ENCODE peak calls at places on chromosomes 2 and 18, in eight cellular contexts. A, K, L, P, E, S, F and V are unnamed samples.

GRCh38 chr2:231866450-231866849 is 59.7 kb downstream of the NPPC start:
- DNase-seq in E (no peak), P (no peak), L (peak; percentile 28), S (no peak), F (no peak), K (no peak), A (no peak), V (no peak)

GRCh38 chr2:205699554-205700289 is 17.4 kb downstream of the NRP2 start:
- DNase-seq in L (peak; percentile 26), F (no peak), P (no peak), E (no peak), S (no peak), K (no peak), A (no peak), V (no peak)

GRCh38 chr18:76886112-76886511 is 63.8 kb downstream of the ZNF236 start:
- DNase-seq in S (no peak), A (no peak), K (no peak), F (no peak), L (no peak), P (no peak), E (no peak), V (no peak)

GRCh38 chr2:11406492-11407381 is 59.2 kb downstream of the E2F6 start:
- DNase-seq in K (peak; percentile 83), P (peak; percentile 46), A (peak; percentile 68), E (peak; percentile 78), L (no peak), S (peak; percentile 75), F (peak; percentile 76), V (peak; percentile 84)

GRCh38 chr2:100889286-100889685 is 69.3 kb downstream of the NPAS2 start:
- DNase-seq in L (no peak), S (no peak), K (no peak), E (no peak), A (no peak), P (no peak), F (no peak), V (no peak)

GRCh38 chr18:34911081-34911480 is 130.1 kb upstream of the MAPRE2 start:
- DNase-seq in K (no peak), A (no peak), F (no peak), P (no peak), L (no peak), S (no peak), E (no peak), V (peak; percentile 32)

GRCh38 chr2:143110759-143111428 is 18.3 kb upstream of the ARHGAP15 start:
- DNase-seq in P (peak; percentile 38), S (peak; percentile 73), L (peak; percentile 71), E (peak; percentile 43), K (peak; percentile 78), A (no peak), F (no peak), V (peak; percentile 78)

GRCh38 chr18:58161659-58162058 is 117.6 kb downstream of the NEDD4L start:
- DNase-seq in P (peak; percentile 37), E (no peak), S (no peak), K (peak; percentile 36), F (peak; percentile 18), L (no peak), A (no peak), V (peak; percentile 50)

GRCh38 chr2:181680055-181680936 is at the start of gene NEUROD1:
- DNase-seq in P (peak; percentile 91), S (no peak), K (no peak), L (no peak), E (no peak), F (no peak), A (no peak), V (no peak)

GRCh38 chr2:235640900-235641299 is 147.1 kb downstream of the AGAP1 start:
- DNase-seq in E (no peak), K (no peak), A (no peak), S (no peak), L (no peak), P (no peak), F (no peak), V (no peak)
- H3K4me3 ChIP-seq in E (no peak overlapping the region), K (no peak overlapping the region), A (peak overlapping the region; percentile 6), S (no peak overlapping the region), L (no peak overlapping the region), P (no peak overlapping the region), F (no peak overlapping the region), V (no peak overlapping the region)

DNA sequence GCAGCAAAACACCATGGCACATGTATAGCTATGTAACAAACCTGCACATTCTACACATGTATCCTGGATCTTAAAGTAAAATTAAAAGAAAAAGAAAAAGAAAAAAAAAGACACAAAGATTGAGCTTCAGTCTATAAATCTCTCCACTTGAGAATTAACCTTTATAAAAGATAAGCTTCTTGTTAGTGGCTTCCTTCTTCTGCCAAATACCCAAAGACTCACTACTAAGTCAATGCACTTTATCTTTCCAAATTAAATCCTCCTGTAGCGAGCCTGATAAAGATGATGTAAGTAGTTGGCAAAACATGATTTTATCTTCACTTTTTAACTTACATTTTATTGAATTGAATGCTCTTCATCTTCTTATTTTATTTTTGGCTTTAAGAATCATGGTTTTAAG is 349.9 kb downstream of the TRIB2 start:
- DNase-seq in L (no peak), A (no peak), E (no peak), K (no peak), F (no peak), S (no peak), P (no peak), V (no peak)
- TF ChIP-seq CTCF in L (no peak), A (no peak), E (no peak), K (no peak), F (no peak), S (no peak), P (no peak), V (no peak)

GRCh38 chr18:61948196-61948800 is 55.5 kb upstream of the RNF152 start:
- DNase-seq in K (peak; percentile 42), A (no peak), P (no peak), L (no peak), E (no peak), S (peak; percentile 54), F (no peak), V (peak; percentile 55)

GRCh38 chr18:61950371-61950770 is 57.6 kb upstream of the RNF152 start:
- DNase-seq in A (no peak), K (no peak), L (no peak), P (no peak), S (no peak), F (no peak), E (no peak), V (no peak)

GRCh38 chr18:61949946-61950345 is 57.1 kb upstream of the RNF152 start:
- DNase-seq in F (no peak), S (peak; percentile 66), K (peak; percentile 82), P (no peak), E (peak; percentile 63), L (no peak), A (no peak), V (peak; percentile 78)

GRCh38 chr18:61951396-61951795 is 58.6 kb upstream of the RNF152 start:
- DNase-seq in L (no peak), P (no peak), E (no peak), A (no peak), F (no peak), K (no peak), S (no peak), V (no peak)

GRCh38 chr18:61948842-61949438 is 56.1 kb upstream of the RNF152 start:
- DNase-seq in L (no peak), E (no peak), P (no peak), A (no peak), K (no peak), F (no peak), S (peak; percentile 10), V (peak; percentile 20)
- H3K4me3 ChIP-seq in L (no peak overlapping the region), E (no peak overlapping the region), P (no peak overlapping the region), A (no peak overlapping the region), K (no peak overlapping the region), F (no peak overlapping the region), S (no peak overlapping the region), V (no peak overlapping the region)

GRCh38 chr18:4125246-4125938 is 329.7 kb downstream of the DLGAP1 start:
- DNase-seq in P (no peak), L (no peak), S (peak; percentile 69), E (no peak), A (no peak), F (no peak), K (peak; percentile 79), V (no peak)

GRCh38 chr18:4119127-4119648 is 335.9 kb downstream of the DLGAP1 start:
- DNase-seq in L (no peak), E (no peak), F (no peak), A (no peak), K (no peak), P (no peak), S (no peak), V (no peak)

DNA sequence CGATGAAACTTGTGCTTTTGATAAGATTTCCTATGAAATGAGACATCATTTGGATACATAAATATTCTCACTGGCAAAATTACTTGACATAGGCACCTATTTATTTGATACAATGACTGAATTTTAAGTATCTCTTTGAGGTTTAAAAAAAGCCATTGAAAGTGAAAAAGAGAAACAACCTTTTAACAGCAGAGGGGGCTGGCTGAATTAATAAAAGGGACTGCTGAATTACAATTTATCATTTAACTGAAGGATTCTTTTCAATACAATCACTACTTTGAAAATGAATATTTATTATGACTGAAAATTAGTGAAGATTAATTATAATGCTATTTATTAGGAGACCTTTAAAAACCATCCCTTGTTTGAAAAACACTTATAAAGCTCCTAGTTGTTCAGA is 335.3 kb downstream of the DLGAP1 start:
- DNase-seq in K (no peak), L (no peak), A (no peak), P (no peak), F (no peak), S (no peak), E (no peak), V (no peak)
- TF ChIP-seq CTCF in K (no peak), L (no peak), A (no peak), P (no peak), F (no peak), S (no peak), E (no peak), V (no peak)